ENCODE peak calls at places on chromosomes 11 and 22, in nine cellular contexts. N is GM23338, R is dorsolateral prefrontal cortex, F is HCT116, X is sigmoid colon, Q is psoas muscle, D is BJ, T is left lung, B is PC-9. G is an unnamed sample.
A peak's percentile ranks its signal among the peaks of the same experiment; 100 is the strongest.

GRCh38 chr22:28369849-28370248 is 309.8 kb downstream of the TTC28 start:
- DNase-seq in F (no peak), D (no peak), B (no peak), Q (no peak), X (no peak), N (peak; percentile 24), R (no peak), T (no peak), G (no peak)

GRCh38 chr11:10522921-10523320 is 18.1 kb downstream of the RNF141 start:
- DNase-seq in X (no peak), Q (no peak), F (no peak), R (no peak), B (no peak), T (no peak), D (no peak), N (no peak), G (no peak)

GRCh38 chr22:46089426-46090041 is 60.8 kb upstream of the PPARA start:
- DNase-seq in T (peak; percentile 63), N (no peak), F (no peak), Q (peak; percentile 54), X (peak; percentile 68), D (no peak), R (peak; percentile 44), B (no peak), G (no peak)

GRCh38 chr11:118660646-118661424 is 18.6 kb downstream of the TREH start:
- DNase-seq in N (no peak), X (no peak), R (no peak), B (no peak), F (no peak), T (no peak), Q (no peak), D (no peak), G (peak; percentile 45)

GRCh38 chr11:121055076-121055475 is 31.2 kb downstream of the TBCEL start:
- DNase-seq in B (no peak), N (no peak), Q (no peak), T (no peak), F (no peak), X (no peak), D (no peak), R (no peak), G (no peak)

GRCh38 chr11:3982431-3982830 is 112.2 kb upstream of the RRM1 start:
- DNase-seq in R (no peak), X (no peak), B (no peak), F (no peak), Q (no peak), T (no peak), N (no peak), D (no peak), G (no peak)

GRCh38 chr11:64360403-64360980 is 1.5 kb downstream of the RPS6KA4 start:
- DNase-seq in F (no peak), B (no peak), X (no peak), Q (no peak), N (peak; percentile 53), D (no peak), T (no peak), R (no peak), G (no peak)

GRCh38 chr11:45092901-45093760 is 53.3 kb upstream of the PRDM11 start:
- DNase-seq in X (no peak), F (no peak), D (no peak), N (no peak), T (no peak), B (no peak), R (no peak), Q (no peak), G (no peak)

GRCh38 chr11:45087761-45088160 is 58.7 kb upstream of the PRDM11 start:
- DNase-seq in Q (no peak), B (no peak), X (no peak), D (no peak), F (no peak), N (no peak), T (no peak), R (no peak), G (no peak)

GRCh38 chr11:130295657-130296056 is 19.1 kb downstream of the ZBTB44 start:
- DNase-seq in Q (no peak), B (no peak), R (no peak), T (no peak), F (no peak), X (no peak), D (no peak), N (peak; percentile 87), G (no peak)

GRCh38 chr11:130300567-130300966 is 14.2 kb downstream of the ZBTB44 start:
- DNase-seq in B (no peak), T (no peak), R (no peak), X (no peak), N (no peak), F (no peak), Q (no peak), D (no peak), G (no peak)

GRCh38 chr11:130301002-130301401 is 13.7 kb downstream of the ZBTB44 start:
- DNase-seq in R (no peak), F (no peak), D (no peak), Q (no peak), T (no peak), N (peak; percentile 23), X (no peak), B (no peak), G (no peak)

DNA sequence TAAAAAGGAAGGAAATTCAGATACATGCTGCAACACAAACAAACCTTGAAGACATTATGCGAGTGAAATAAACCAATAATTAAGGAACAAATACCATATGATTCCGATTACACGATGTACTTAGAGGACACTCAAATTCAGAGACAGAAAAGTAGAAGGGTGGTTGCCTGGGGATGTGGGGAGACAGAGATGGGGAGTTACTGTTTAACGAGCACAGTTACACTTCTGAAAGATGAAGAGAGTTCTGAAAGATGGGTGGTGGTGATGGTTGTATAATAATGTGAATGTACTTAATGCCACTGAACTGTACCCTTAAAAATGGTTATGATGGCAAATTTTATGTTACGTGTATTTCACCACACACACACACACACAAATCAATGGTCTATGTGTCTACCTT is 14.7 kb downstream of the ZBTB44 start:
- DNase-seq in F (no peak), R (no peak), X (no peak), Q (no peak), N (no peak), D (no peak), T (no peak), B (no peak), G (no peak)
- H3K4me3 ChIP-seq in F (no peak overlapping the region), R (no peak overlapping the region), X (no peak overlapping the region), Q (no peak overlapping the region), N (no peak overlapping the region), D (no peak overlapping the region), T (no peak overlapping the region), B (no peak overlapping the region), G (no peak overlapping the region)

DNA sequence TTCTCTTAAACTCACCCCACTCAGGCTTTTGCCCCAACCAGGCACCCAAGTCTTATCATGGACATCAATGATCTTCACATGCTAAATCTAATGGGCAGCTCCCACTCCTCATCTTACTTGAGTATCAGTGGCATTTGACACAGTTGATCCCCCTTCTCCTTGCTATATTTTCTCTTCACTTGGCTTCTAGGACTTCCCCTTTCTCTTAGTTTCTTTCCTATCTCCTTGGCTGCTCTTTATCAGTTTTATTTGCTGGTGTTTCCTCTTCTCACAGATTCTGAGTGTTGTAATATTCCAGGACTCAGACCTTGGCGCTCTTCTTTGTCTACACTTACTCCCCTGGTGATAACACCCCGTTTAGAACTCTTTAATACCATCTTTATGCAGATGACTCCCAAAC is 34.0 kb upstream of the RASSF10 start:
- DNase-seq in T (no peak), F (no peak), B (no peak), N (no peak), R (no peak), X (no peak), D (no peak), Q (no peak), G (no peak)
- H3K27me3 ChIP-seq in T (no peaks in the 10 kb centered on the region), F (no peaks in the 10 kb centered on the region), B (no peaks in the 10 kb centered on the region), N (no peaks in the 10 kb centered on the region), R (no peaks in the 10 kb centered on the region), X (no peaks in the 10 kb centered on the region), D (peaks cover 5% of the 10 kb centered on the region), Q (no peaks in the 10 kb centered on the region), G (no peaks in the 10 kb centered on the region)

GRCh38 chr11:67697846-67698245 is 23.4 kb upstream of the ALDH3B2 start:
- DNase-seq in X (no peak), F (no peak), R (no peak), Q (no peak), T (no peak), N (no peak), B (no peak), D (no peak), G (no peak)

GRCh38 chr11:67700548-67701262 is 26.3 kb upstream of the ALDH3B2 start:
- DNase-seq in Q (no peak), D (no peak), B (peak; percentile 41), F (no peak), N (no peak), R (no peak), T (no peak), X (no peak), G (no peak)

GRCh38 chr11:67699521-67699920 is 25.1 kb upstream of the ALDH3B2 start:
- DNase-seq in X (no peak), B (no peak), R (no peak), Q (no peak), T (no peak), D (no peak), N (no peak), F (no peak), G (peak; percentile 22)

GRCh38 chr11:67698247-67698646 is 23.8 kb upstream of the ALDH3B2 start:
- DNase-seq in T (no peak), X (no peak), N (peak; percentile 54), D (no peak), R (no peak), Q (no peak), B (no peak), F (peak; percentile 22), G (peak; percentile 40)

DNA sequence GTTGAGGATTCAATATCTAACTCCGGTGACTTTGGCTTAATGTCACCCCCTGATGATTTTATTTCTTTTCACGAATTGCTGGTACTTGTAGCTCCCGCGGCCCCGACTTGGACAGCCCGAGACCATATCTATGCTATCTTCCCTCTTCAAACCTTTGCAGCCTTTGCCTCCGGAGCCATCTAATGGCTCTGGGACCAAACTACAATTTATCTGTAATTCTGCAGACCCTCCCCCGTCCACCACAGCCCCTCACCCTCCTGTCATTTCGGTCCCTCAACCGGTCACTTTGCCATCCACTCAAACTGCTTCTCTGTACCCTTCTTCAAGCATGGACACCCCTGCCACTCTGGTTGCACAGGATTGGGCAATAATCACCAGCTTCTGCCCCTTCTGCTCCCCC is 25.7 kb upstream of the ALDH3B2 start:
- DNase-seq in R (no peak), B (no peak), D (no peak), F (no peak), X (no peak), T (no peak), N (peak; percentile 56), Q (no peak), G (peak; percentile 24)
- TF ChIP-seq CTCF in R (no peak), B (no peak), D (no peak), F (no peak), X (no peak), T (no peak), N (peak; percentile 24), Q (no peak), G (no peak)

DNA sequence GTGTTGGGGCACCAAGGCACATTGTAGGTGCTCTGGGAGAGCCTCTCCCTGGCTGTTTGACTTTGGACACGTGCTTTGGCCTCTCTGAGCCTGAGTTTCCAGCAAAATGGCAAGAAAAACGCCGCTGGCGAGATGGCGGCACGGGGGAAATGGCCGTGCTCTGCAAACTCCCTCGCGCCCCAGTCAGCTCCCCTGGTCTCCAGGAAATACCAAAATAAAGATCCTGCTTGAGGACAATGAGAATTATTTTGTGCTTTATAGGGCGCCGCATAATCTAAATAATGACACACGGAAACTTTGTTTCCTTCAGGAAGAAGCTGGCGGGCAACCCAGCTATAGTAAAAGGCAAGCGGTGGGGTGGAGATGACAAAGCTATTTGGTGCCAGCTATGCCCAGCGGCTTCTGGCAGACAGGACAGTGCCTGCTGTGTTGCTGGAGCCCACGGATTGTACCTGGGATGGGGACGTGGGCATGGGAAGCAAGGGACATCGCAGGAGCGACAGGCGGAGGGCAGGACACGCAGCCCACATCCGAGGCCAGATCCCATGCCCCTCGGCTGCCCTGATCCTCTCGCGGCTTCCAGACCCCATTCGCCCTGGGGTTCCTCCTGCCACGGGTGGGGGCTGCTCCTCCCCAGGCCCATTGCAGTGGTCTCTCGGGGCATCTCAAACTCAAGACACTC is 26.3 kb upstream of the RFPL3 start:
- DNase-seq in Q (no peak), N (no peak), R (no peak), D (no peak), B (no peak), X (no peak), F (no peak), T (peak; percentile 59), G (no peak)
- H3K4me3 ChIP-seq in Q (no peak overlapping the region), N (no peak overlapping the region), R (no peak overlapping the region), D (no peak overlapping the region), B (no peak overlapping the region), X (no peak overlapping the region), F (no peak overlapping the region), T (no peak overlapping the region), G (no peak overlapping the region)